ENCODE peak calls at places on chromosomes 4 and X, in four cellular contexts. T is psoas muscle, D is nucleus accumbens, M is NCI-H345. J is an unnamed sample.

GRCh38 chrX:22165732-22166457 is 106.8 kb upstream of the CBLL2 start:
- DNase-seq in T (no peak), D (no peak), M (no peak), J (no peak)

GRCh38 chr4:40482985-40483647 is 146.5 kb downstream of the RBM47 start:
- DNase-seq in T (no peak), D (no peak), M (no peak), J (no peak)

GRCh38 chrX:150364347-150365050 is 1.4 kb downstream of the MAMLD1 start:
- DNase-seq in T (peak), D (peak), M (peak), J (peak)

GRCh38 chrX:74461384-74461783 is 40.1 kb downstream of the SLC16A2 start:
- DNase-seq in T (no peak), D (no peak), M (no peak), J (no peak)

GRCh38 chr4:37453361-37454262 is 209.1 kb downstream of the NWD2 start:
- DNase-seq in T (peak), D (peak), M (peak), J (peak)

GRCh38 chrX:63656871-63657580 is 128.0 kb downstream of the ARHGEF9 start:
- DNase-seq in T (no peak), D (no peak), M (no peak), J (no peak)

GRCh38 chrX:16511776-16512400 is 138.1 kb upstream of the S100G start:
- DNase-seq in T (no peak), D (no peak), M (no peak), J (no peak)

GRCh38 chrX:64206556-64207162 is 1.2 kb upstream of the AMER1 start:
- DNase-seq in T (peak), D (peak), M (no peak), J (peak)

GRCh38 chr4:181140037-181140603 is 1103.1 kb upstream of the TENM3 start:
- DNase-seq in T (no peak), D (no peak), M (no peak), J (no peak)

GRCh38 chr4:152780267-152780811 is 585 bp downstream of the ARFIP1 start:
- DNase-seq in T (no peak), D (no peak), M (no peak), J (no peak)

GRCh38 chr4:174047363-174047762 is 236.1 kb downstream of the FBXO8 start:
- DNase-seq in T (no peak), D (no peak), M (no peak), J (no peak)

GRCh38 chr4:88440146-88440545 is 16.8 kb upstream of the HERC5 start:
- DNase-seq in T (no peak), D (no peak), M (no peak), J (no peak)

GRCh38 chr4:62053974-62054373 is 853.8 kb downstream of the ADGRL3 start:
- DNase-seq in T (no peak), D (no peak), M (no peak), J (no peak)

GRCh38 chr4:18297684-18298083 is 276.1 kb upstream of the LCORL start:
- DNase-seq in T (no peak), D (no peak), M (no peak), J (no peak)

GRCh38 chr4:121960801-121961200 is 8.9 kb upstream of the TRPC3 start:
- DNase-seq in T (no peak), D (no peak), M (no peak), J (no peak)

GRCh38 chrX:152817082-152817744 is 13.3 kb downstream of the CETN2 start:
- DNase-seq in T (no peak), D (peak), M (no peak), J (no peak)

GRCh38 chrX:132631579-132632232 is 142.9 kb upstream of the MBNL3 start:
- DNase-seq in T (no peak), D (no peak), M (peak), J (no peak)

GRCh38 chrX:49171752-49172279 is at the start of gene PLP2:
- DNase-seq in T (peak), D (no peak), M (peak), J (peak)

GRCh38 chr4:137310156-137310555 is 222.1 kb downstream of the PCDH18 start:
- DNase-seq in T (no peak), D (no peak), M (no peak), J (no peak)

GRCh38 chr4:183905593-183906485 is 732 bp downstream of the STOX2 start:
- DNase-seq in T (peak), D (peak), M (peak), J (peak)

GRCh38 chr4:73841243-73841925 is 4.9 kb downstream of the CXCL6 start:
- DNase-seq in T (no peak), D (no peak), M (no peak), J (no peak)

GRCh38 chr4:89755210-89755609 is 81.8 kb downstream of the SNCA start:
- DNase-seq in T (no peak), D (no peak), M (no peak), J (no peak)

GRCh38 chr4:19883841-19884240 is 367.9 kb upstream of the SLIT2 start:
- DNase-seq in T (no peak), D (no peak), M (no peak), J (no peak)

GRCh38 chr4:156195914-156196313 is 242.2 kb upstream of the CTSO start:
- DNase-seq in T (no peak), D (no peak), M (no peak), J (no peak)

GRCh38 chrX:56762707-56763555 is 33.9 kb downstream of the NBDY start:
- DNase-seq in T (no peak), D (no peak), M (no peak), J (no peak)

J was measured in Right ventricle myocardium inferior.